ENCODE peak calls at places on chromosomes 5 and 9, in five cellular contexts. Z, L, D, R and U are unnamed samples.

GRCh38 chr9:110443146-110443877 is 105.6 kb upstream of the TXNDC8 start:
- DNase-seq in L (no peak), Z (no peak), D (peak; percentile 91), R (no peak), U (no peak)

GRCh38 chr9:105290401-105290800 is 46.0 kb downstream of the SLC44A1 start:
- DNase-seq in L (no peak), Z (no peak), R (no peak), D (peak; percentile 29), U (no peak)

GRCh38 chr9:93193373-93193725 is 9.4 kb downstream of the WNK2 start:
- DNase-seq in D (no peak), R (no peak), L (no peak), Z (no peak), U (no peak)

GRCh38 chr9:109560470-109561132 is 62.5 kb upstream of the PTPN3 start:
- DNase-seq in L (no peak), R (no peak), D (peak; percentile 17), Z (no peak), U (no peak)

GRCh38 chr5:139637438-139638089 is 10.6 kb upstream of the CXXC5 start:
- DNase-seq in Z (peak; percentile 89), L (peak; percentile 59), R (peak; percentile 92), D (peak; percentile 73), U (peak; percentile 95)

GRCh38 chr9:132585954-132586829 is 3.8 kb downstream of the BARHL1 start:
- DNase-seq in R (no peak), D (no peak), L (no peak), Z (no peak), U (no peak)

GRCh38 chr9:76490249-76490990 is 31.4 kb downstream of the GCNT1 start:
- DNase-seq in L (no peak), Z (no peak), R (no peak), D (no peak), U (no peak)

GRCh38 chr9:111980398-111980797 is 83.8 kb downstream of the UGCG start:
- DNase-seq in D (no peak), L (no peak), R (no peak), Z (no peak), U (no peak)

GRCh38 chr9:87569008-87569908 is 71.6 kb downstream of the DAPK1 start:
- DNase-seq in R (no peak), Z (no peak), L (no peak), D (no peak), U (no peak)

GRCh38 chr9:80359941-80360881 is 788.4 kb downstream of the TLE4 start:
- DNase-seq in D (no peak), Z (no peak), L (no peak), R (no peak), U (no peak)

GRCh38 chr9:2216591-2216990 is 201.4 kb downstream of the SMARCA2 start:
- DNase-seq in L (no peak), D (peak; percentile 18), Z (no peak), R (no peak), U (no peak)

GRCh38 chr5:91257301-91257700 is 125.8 kb downstream of the ARRDC3 start:
- DNase-seq in Z (no peak), R (no peak), D (no peak), L (no peak), U (no peak)

GRCh38 chr5:132674671-132675506 is 1.1 kb downstream of the IL4 start:
- DNase-seq in D (peak; percentile 83), Z (no peak), R (no peak), L (no peak), U (no peak)

GRCh38 chr9:127225747-127226646 is 38.6 kb upstream of the GARNL3 start:
- DNase-seq in D (peak; percentile 27), L (no peak), Z (no peak), R (no peak), U (no peak)

GRCh38 chr5:12730354-12730753 is 826.1 kb upstream of the CTNND2 start:
- DNase-seq in D (no peak), Z (no peak), L (no peak), R (no peak), U (no peak)

GRCh38 chr5:112372543-112372942 is 46.5 kb downstream of the EPB41L4A start:
- DNase-seq in Z (no peak), R (no peak), D (no peak), L (no peak), U (no peak)

GRCh38 chr9:947985-948384 is 28.5 kb upstream of the DMRT3 start:
- DNase-seq in R (no peak), L (no peak), D (no peak), Z (no peak), U (no peak)

GRCh38 chr5:121053055-121053985 is 589.2 kb downstream of the PRR16 start:
- DNase-seq in R (no peak), Z (no peak), L (no peak), D (no peak), U (no peak)

GRCh38 chr9:134666801-134667200 is 25.2 kb downstream of the COL5A1 start:
- DNase-seq in L (no peak), R (no peak), D (peak; percentile 82), Z (no peak), U (no peak)

GRCh38 chr5:178327931-178328711 is 95.5 kb upstream of the PHYKPL start:
- DNase-seq in L (no peak), D (no peak), R (peak; percentile 48), Z (no peak), U (no peak)

GRCh38 chr9:28735943-28736342 is 1162.7 kb upstream of the C9orf72 start:
- DNase-seq in Z (no peak), R (no peak), L (no peak), D (no peak), U (no peak)

GRCh38 chr5:77209495-77210090 is 887 bp upstream of the PDE8B start:
- DNase-seq in Z (no peak), D (no peak), R (no peak), L (no peak), U (no peak)

GRCh38 chr9:75152416-75152815 is 64.1 kb downstream of the OSTF1 start:
- DNase-seq in D (no peak), L (peak; percentile 75), R (no peak), Z (no peak), U (no peak)

GRCh38 chr5:63125862-63126261 is 547.2 kb downstream of the LRRC70 start:
- DNase-seq in D (peak; percentile 48), R (no peak), Z (no peak), L (peak; percentile 4), U (no peak)

GRCh38 chr5:173785866-173786265 is 102.3 kb upstream of the CPEB4 start:
- DNase-seq in L (no peak), D (no peak), R (no peak), Z (no peak), U (no peak)

GRCh38 chr9:94560237-94560636 is 5.4 kb downstream of the PCAT7 start:
- DNase-seq in D (no peak), L (peak; percentile 51), R (no peak), Z (no peak), U (no peak)

GRCh38 chr5:142881076-142881466 is 110.9 kb downstream of the ARHGAP26 start:
- DNase-seq in Z (no peak), L (no peak), R (no peak), D (peak; percentile 48), U (no peak)

GRCh38 chr5:25119654-25120053 is 474.9 kb upstream of the CDH10 start:
- DNase-seq in L (no peak), D (peak; percentile 11), R (no peak), Z (no peak), U (no peak)

GRCh38 chr5:56350595-56351170 is 117.6 kb upstream of the ANKRD55 start:
- DNase-seq in Z (peak; percentile 83), R (no peak), D (peak; percentile 99), L (no peak), U (peak; percentile 85)

GRCh38 chr5:41252036-41252435 is 38.7 kb upstream of the C6 start:
- DNase-seq in D (no peak), Z (no peak), L (no peak), R (no peak), U (no peak)

GRCh38 chr5:180811623-180812119 is 9.1 kb upstream of the MGAT1 start:
- DNase-seq in L (no peak), R (peak; percentile 60), Z (no peak), D (no peak), U (peak; percentile 66)

GRCh38 chr9:21316860-21317259 is 11.7 kb upstream of the IFNA5 start:
- DNase-seq in L (no peak), Z (no peak), D (peak; percentile 4), R (no peak), U (no peak)

GRCh38 chr9:127555830-127556820 is 56.0 kb upstream of the STXBP1 start:
- DNase-seq in D (peak; percentile 99), Z (peak; percentile 82), R (peak; percentile 88), L (peak; percentile 63), U (peak; percentile 89)

GRCh38 chr5:33925278-33925677 is 10.9 kb upstream of the RXFP3 start:
- DNase-seq in Z (no peak), L (no peak), D (no peak), R (no peak), U (no peak)

GRCh38 chr5:8270246-8270645 is 401.3 kb downstream of the MTRR start:
- DNase-seq in L (no peak), D (no peak), Z (no peak), R (no peak), U (no peak)